ENCODE peak calls at places on chromosomes 16 and 17, in nine cellular contexts. F is IMR-90, O is DND-41, W is astrocyte, E is H9, G is mammary epithelial cell, L is PC-3, V is MM.1S, B is colonic mucosa. T is an unnamed sample.

GRCh38 chr16:1310832-1311200 is 1.4 kb downstream of the UBE2I start:
- DNase-seq in W (no peak), V (peak), L (no peak), B (no peak), E (no peak), O (peak), G (no peak), F (no peak), T (no peak)

GRCh38 chr16:81891734-81892364 is 112.8 kb downstream of the PLCG2 start:
- DNase-seq in B (no peak), G (no peak), E (no peak), V (no peak), F (no peak), W (no peak), O (no peak), L (peak), T (no peak)

GRCh38 chr17:76752006-76752405 is 14.1 kb downstream of the MFSD11 start:
- DNase-seq in W (no peak), L (no peak), B (no peak), E (no peak), O (peak), F (peak), V (no peak), G (no peak), T (no peak)

GRCh38 chr16:7332611-7333010 is at the start of gene RBFOX1:
- DNase-seq in E (no peak), V (no peak), F (no peak), G (no peak), W (no peak), L (no peak), B (no peak), O (no peak), T (no peak)

GRCh38 chr16:29806096-29806579 is at the start of gene MAZ:
- DNase-seq in V (peak), F (peak), B (no peak), O (no peak), E (no peak), W (peak), G (no peak), L (no peak), T (no peak)

GRCh38 chr16:87297918-87298631 is 19.1 kb downstream of the C16orf95 start:
- DNase-seq in E (peak), F (peak), O (peak), V (no peak), B (no peak), W (no peak), L (peak), G (no peak), T (peak)

GRCh38 chr16:72787519-72788268 is 260.2 kb downstream of the ZFHX3 start:
- DNase-seq in B (peak), F (peak), O (peak), V (peak), G (peak), L (peak), W (peak), E (peak), T (peak)

GRCh38 chr16:11835309-11835708 is 16.0 kb downstream of the RSL1D1 start:
- DNase-seq in V (no peak), F (no peak), B (no peak), O (no peak), L (no peak), E (no peak), G (no peak), W (no peak), T (no peak)

GRCh38 chr16:25922438-25922837 is 230.7 kb downstream of the HS3ST4 start:
- DNase-seq in O (no peak), L (no peak), V (peak), F (no peak), W (no peak), G (no peak), B (no peak), E (no peak), T (no peak)

GRCh38 chr16:19389246-19389645 is 28.4 kb upstream of the TMC5 start:
- DNase-seq in E (peak), B (peak), W (no peak), O (peak), G (peak), L (peak), V (peak), F (no peak), T (peak)

GRCh38 chr16:68074850-68075249 is 10.3 kb upstream of the NFATC3 start:
- DNase-seq in L (no peak), B (no peak), O (peak), V (peak), W (no peak), G (no peak), F (no peak), E (no peak), T (no peak)

GRCh38 chr17:74770498-74771318 is 5.4 kb downstream of the NAT9 start:
- DNase-seq in W (no peak), B (peak), F (peak), E (peak), O (no peak), L (peak), G (peak), V (peak), T (peak)

GRCh38 chr17:1764274-1764673 is 2.4 kb downstream of the SERPINF1 start:
- DNase-seq in F (peak), O (peak), W (peak), G (peak), V (peak), E (no peak), B (peak), L (no peak), T (no peak)

GRCh38 chr17:21015564-21015963 is 27.2 kb downstream of the USP22 start:
- DNase-seq in B (no peak), F (no peak), V (no peak), L (no peak), W (no peak), E (no peak), O (no peak), G (no peak), T (no peak)

GRCh38 chr17:68847711-68848110 is 107.5 kb downstream of the ABCA8 start:
- DNase-seq in O (no peak), E (no peak), W (no peak), V (no peak), G (no peak), L (no peak), B (no peak), F (no peak), T (no peak)

GRCh38 chr16:47460301-47460754 is 535 bp downstream of the ITFG1 start:
- DNase-seq in F (no peak), G (no peak), V (no peak), B (no peak), E (no peak), O (no peak), W (peak), L (peak), T (no peak)

GRCh38 chr16:47458331-47458730 is 2.5 kb downstream of the ITFG1 start:
- DNase-seq in G (no peak), W (no peak), V (no peak), F (no peak), L (no peak), O (no peak), E (no peak), B (no peak), T (no peak)

GRCh38 chr16:47459603-47460002 is 1.3 kb downstream of the ITFG1 start:
- DNase-seq in V (no peak), L (no peak), F (no peak), W (no peak), O (no peak), E (no peak), B (no peak), G (no peak), T (no peak)

GRCh38 chr16:47461598-47462266 is 601 bp downstream of the PHKB start:
- DNase-seq in B (peak), F (peak), L (peak), W (peak), O (peak), V (peak), G (peak), E (no peak), T (no peak)

DNA sequence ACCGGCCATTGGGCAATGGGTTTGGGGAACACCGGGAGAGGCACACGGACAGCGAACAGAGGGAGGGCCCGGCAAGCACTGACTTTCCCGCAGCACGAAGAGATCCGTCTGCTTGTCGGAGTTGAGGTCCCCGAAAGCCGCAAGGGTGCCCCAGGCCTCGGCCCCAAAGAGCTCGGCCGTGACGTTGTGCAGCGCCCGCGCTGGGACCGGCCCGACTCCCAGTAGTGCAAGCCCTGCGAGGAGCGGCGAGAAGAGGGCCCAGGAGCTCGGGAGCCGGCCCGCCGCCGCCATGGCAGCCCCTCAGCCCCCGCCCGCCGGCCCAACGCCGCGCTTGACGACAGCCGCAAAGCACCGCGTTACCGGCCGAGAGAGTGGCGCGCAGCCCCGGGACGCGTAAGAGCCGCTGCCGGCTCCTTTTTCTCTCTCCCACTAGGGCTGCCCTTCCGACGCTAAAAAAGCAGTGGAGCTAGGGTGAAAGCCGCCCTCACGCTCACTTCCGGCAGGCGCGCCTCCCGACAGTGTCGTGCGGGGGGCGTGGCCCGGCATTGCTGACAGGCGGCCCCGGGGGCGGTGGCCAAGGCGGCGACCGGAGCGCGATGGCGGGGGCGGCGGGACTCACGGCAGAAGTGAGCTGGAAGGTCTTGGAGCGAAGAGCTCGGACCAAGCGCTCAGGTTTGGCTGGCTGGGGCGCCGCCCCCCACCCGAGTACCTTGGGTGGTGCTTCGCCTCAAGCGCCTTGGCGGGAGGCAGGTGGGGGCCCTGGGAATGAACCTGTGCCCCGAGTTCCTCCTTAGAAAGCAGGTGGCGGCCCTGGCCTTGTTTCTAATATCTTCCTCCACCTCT is at the start of the genes ITFG1 and PHKB:
- DNase-seq in W (peak), V (peak), B (peak), E (peak), F (peak), L (peak), G (peak), O (peak), T (peak)
- TF ChIP-seq CTCF in W (no peak), V (no peak), B (no peak), E (peak), F (peak), L (no peak), G (no peak), O (peak), T (peak)

GRCh38 chr16:2365895-2366294 is 25.4 kb upstream of the ABCA3 start:
- DNase-seq in G (peak), W (peak), F (peak), V (no peak), L (no peak), E (no peak), B (no peak), O (no peak), T (no peak)
- H3K9ac ChIP-seq in G (no peak), W (no peak), F (no peak), V (no peak), L (no peak), E (no peak), B (no peak), O (no peak), T (no peak)

GRCh38 chr16:52976539-52977167 is 76.0 kb downstream of the CHD9NB start:
- DNase-seq in O (no peak), L (peak), B (no peak), G (peak), E (peak), W (peak), V (peak), F (peak), T (peak)
- TF ChIP-seq CTCF in O (peak), L (peak), B (peak), G (peak), E (peak), W (no peak), V (peak), F (peak), T (peak)

GRCh38 chr16:84448444-84448843 is 56.0 kb downstream of the MEAK7 start:
- DNase-seq in F (no peak), G (no peak), E (no peak), V (no peak), O (no peak), L (no peak), W (no peak), B (no peak), T (peak)
- H3K9ac ChIP-seq in F (no peak), G (no peak), E (no peak), V (no peak), O (no peak), L (no peak), W (no peak), B (no peak), T (no peak)

GRCh38 chr16:4923853-4924252 is 13.1 kb downstream of the PPL start:
- DNase-seq in V (no peak), F (no peak), B (no peak), W (no peak), E (no peak), L (no peak), O (no peak), G (no peak), T (no peak)

GRCh38 chr16:4922721-4923342 is 14.1 kb downstream of the PPL start:
- DNase-seq in B (no peak), W (no peak), E (no peak), O (no peak), L (no peak), F (no peak), G (peak), V (no peak), T (peak)

GRCh38 chr16:4926928-4927327 is 10.0 kb downstream of the PPL start:
- DNase-seq in E (no peak), L (no peak), O (no peak), W (no peak), V (no peak), G (no peak), F (no peak), B (no peak), T (no peak)

GRCh38 chr16:4925791-4926190 is 11.2 kb downstream of the PPL start:
- DNase-seq in O (no peak), L (no peak), B (no peak), E (no peak), V (no peak), G (no peak), F (no peak), W (no peak), T (no peak)

DNA sequence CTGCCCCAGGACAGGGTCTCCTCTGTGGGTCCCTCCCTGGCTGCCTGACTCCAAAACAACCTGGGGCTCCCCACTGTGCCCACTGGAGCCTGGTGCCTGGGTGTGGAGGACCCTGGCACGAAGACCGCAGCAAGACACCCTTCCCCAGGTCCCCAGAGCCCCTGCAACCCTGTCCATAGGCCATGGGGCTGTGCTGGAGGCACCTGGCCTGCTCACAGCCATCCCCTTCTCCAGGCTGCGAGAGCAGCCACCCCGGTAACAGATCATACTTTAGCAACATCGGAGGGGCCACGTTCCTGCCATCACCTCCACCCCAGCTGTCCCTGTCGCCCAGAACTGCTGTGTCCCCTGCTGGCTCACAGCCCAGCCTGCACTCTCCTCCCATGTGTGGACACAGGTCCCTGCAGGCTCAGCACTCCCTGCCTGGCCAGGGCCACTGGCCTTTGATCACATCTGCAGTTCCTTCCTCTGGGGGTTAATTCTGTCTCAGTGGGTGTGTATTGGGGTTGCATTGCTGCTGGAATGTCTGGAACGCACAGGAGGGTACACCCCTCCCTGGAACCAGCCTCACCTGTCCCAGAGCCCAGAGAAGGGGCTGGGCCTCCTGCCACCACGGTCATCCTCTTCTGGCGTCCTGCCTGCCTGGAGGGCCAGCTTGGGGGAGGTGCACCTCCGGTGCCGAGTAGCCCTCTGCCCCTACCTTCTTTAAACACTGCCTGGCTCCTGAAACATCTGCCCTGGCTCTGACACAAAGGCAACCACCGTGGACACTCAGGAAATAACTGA is 12.2 kb downstream of the PPL start:
- DNase-seq in E (peak), G (peak), V (no peak), F (no peak), B (no peak), W (no peak), O (no peak), L (peak), T (peak)
- TF ChIP-seq CTCF in E (no peak), G (no peak), V (no peak), F (no peak), B (no peak), W (no peak), O (no peak), L (no peak), T (no peak)

GRCh38 chr17:78878871-78879270 is 24.1 kb downstream of the CEP295NL start:
- DNase-seq in F (no peak), O (no peak), B (no peak), W (no peak), L (no peak), G (no peak), E (no peak), V (no peak), T (no peak)
- H3K9ac ChIP-seq in F (peak), O (no peak), B (no peak), W (peak), L (no peak), G (no peak), E (no peak), V (no peak), T (no peak)

GRCh38 chr17:64291268-64291851 is 28.3 kb upstream of the TEX2 start:
- DNase-seq in G (no peak), V (peak), L (peak), B (no peak), W (no peak), O (peak), F (no peak), E (no peak), T (no peak)
- TF ChIP-seq CTCF in G (peak), V (peak), L (peak), B (no peak), W (peak), O (peak), F (peak), E (peak), T (peak)

GRCh38 chr17:63279498-63280230 is 166.4 kb downstream of the CYB561 start:
- DNase-seq in B (no peak), E (no peak), L (peak), F (peak), W (peak), V (no peak), G (peak), O (no peak), T (no peak)

GRCh38 chr17:63276376-63276775 is 169.7 kb downstream of the CYB561 start:
- DNase-seq in O (no peak), W (no peak), V (no peak), G (no peak), F (no peak), B (no peak), L (no peak), E (no peak), T (no peak)

GRCh38 chr17:63277629-63278028 is 168.5 kb downstream of the CYB561 start:
- DNase-seq in L (peak), G (no peak), B (no peak), V (no peak), O (no peak), E (no peak), W (no peak), F (no peak), T (no peak)

GRCh38 chr17:63276821-63277220 is 169.3 kb downstream of the CYB561 start:
- DNase-seq in B (no peak), O (no peak), W (peak), F (no peak), L (no peak), V (no peak), E (no peak), G (no peak), T (no peak)

GRCh38 chr17:63278731-63279442 is 167.2 kb downstream of the CYB561 start:
- DNase-seq in E (no peak), V (no peak), B (no peak), F (no peak), O (no peak), L (no peak), G (peak), W (no peak), T (no peak)
- H3K9ac ChIP-seq in E (no peak), V (no peak), B (no peak), F (no peak), O (no peak), L (peak), G (no peak), W (peak), T (no peak)

GRCh38 chr17:82080789-82081464 is 15.3 kb upstream of the DUS1L start:
- DNase-seq in L (no peak), G (no peak), V (no peak), W (no peak), B (no peak), O (no peak), F (no peak), E (no peak), T (no peak)
- TF ChIP-seq CTCF in L (no peak), G (no peak), V (no peak), W (no peak), B (no peak), O (no peak), F (no peak), E (no peak), T (peak)

T was measured in endodermal cell.